ENCODE peak calls at places on chromosomes 1 and 21, in six cellular contexts. Q, A, C, R, V and Z are unnamed samples.

GRCh38 chr1:157124855-157125254 is 13.3 kb downstream of the ETV3 start:
- DNase-seq in Q (no peak), A (no peak), C (no peak), R (no peak), V (no peak), Z (no peak)

GRCh38 chr21:26164311-26164710 is 6.3 kb downstream of the APP start:
- DNase-seq in Q (peak; percentile 9), A (no peak), C (no peak), R (no peak), V (no peak), Z (no peak)

GRCh38 chr1:30579580-30579979 is 143.8 kb downstream of the MATN1 start:
- DNase-seq in Q (no peak), A (no peak), C (no peak), R (no peak), V (no peak), Z (no peak)

GRCh38 chr1:53614231-53615021 is 124.5 kb downstream of the GLIS1 start:
- DNase-seq in Q (no peak), A (no peak), C (no peak), R (no peak), V (no peak), Z (no peak)

GRCh38 chr1:3745590-3746381 is 6.5 kb upstream of the CCDC27 start:
- DNase-seq in Q (no peak), A (no peak), C (no peak), R (no peak), V (no peak), Z (no peak)

GRCh38 chr1:147640553-147641165 is 29.7 kb downstream of the ACP6 start:
- DNase-seq in Q (peak; percentile 53), A (peak; percentile 55), C (peak; percentile 34), R (peak; percentile 78), V (peak; percentile 77), Z (peak; percentile 72)

GRCh38 chr1:33298623-33299277 is 22.1 kb downstream of the A3GALT2 start:
- DNase-seq in Q (peak; percentile 29), A (peak; percentile 76), C (peak; percentile 74), R (peak; percentile 71), V (peak; percentile 78), Z (peak; percentile 69)

GRCh38 chr1:66182551-66183178 is 351.3 kb upstream of the SGIP1 start:
- DNase-seq in Q (no peak), A (no peak), C (no peak), R (peak; percentile 21), V (no peak), Z (no peak)

GRCh38 chr1:206982216-206982615 is 12.0 kb upstream of the FCAMR start:
- DNase-seq in Q (peak; percentile 39), A (peak; percentile 35), C (no peak), R (peak; percentile 19), V (peak; percentile 44), Z (peak; percentile 71)

GRCh38 chr1:16436946-16437474 is at the start of gene SPATA21:
- DNase-seq in Q (no peak), A (no peak), C (no peak), R (no peak), V (no peak), Z (no peak)

GRCh38 chr1:2819429-2819828 is 17.9 kb upstream of the TTC34 start:
- DNase-seq in Q (no peak), A (no peak), C (no peak), R (no peak), V (peak; percentile 11), Z (no peak)

GRCh38 chr1:59986736-59987310 is 60.2 kb upstream of the CYP2J2 start:
- DNase-seq in Q (no peak), A (no peak), C (no peak), R (no peak), V (no peak), Z (no peak)

GRCh38 chr1:48469616-48470500 is 2.1 kb downstream of the SPATA6 start:
- DNase-seq in Q (peak; percentile 64), A (peak; percentile 64), C (peak; percentile 75), R (peak; percentile 61), V (peak; percentile 67), Z (no peak)

GRCh38 chr1:172993640-172994039 is 57.1 kb downstream of the TNFSF18 start:
- DNase-seq in Q (no peak), A (no peak), C (no peak), R (no peak), V (no peak), Z (no peak)

GRCh38 chr21:36483095-36483494 is 3.2 kb upstream of the CLDN14 start:
- DNase-seq in Q (no peak), A (no peak), C (no peak), R (no peak), V (no peak), Z (no peak)

GRCh38 chr1:115463347-115463746 is 125.3 kb upstream of the NGF start:
- DNase-seq in Q (no peak), A (no peak), C (no peak), R (no peak), V (peak; percentile 48), Z (no peak)

GRCh38 chr1:68808351-68808750 is 311.5 kb upstream of the DEPDC1 start:
- DNase-seq in Q (no peak), A (no peak), C (no peak), R (no peak), V (no peak), Z (no peak)

GRCh38 chr1:109277434-109278204 is 5.3 kb downstream of the PSRC1 start:
- DNase-seq in Q (peak; percentile 79), A (peak; percentile 78), C (peak; percentile 74), R (peak; percentile 75), V (peak; percentile 79), Z (peak; percentile 83)

GRCh38 chr21:45542667-45543370 is 579 bp upstream of the SLC19A1 start:
- DNase-seq in Q (no peak), A (peak; percentile 25), C (peak; percentile 17), R (no peak), V (no peak), Z (peak; percentile 33)

GRCh38 chr1:95245029-95245428 is 11.0 kb downstream of the RWDD3 start:
- DNase-seq in Q (no peak), A (no peak), C (no peak), R (no peak), V (no peak), Z (no peak)

GRCh38 chr1:63903947-63904346 is 130.1 kb downstream of the ROR1 start:
- DNase-seq in Q (no peak), A (no peak), C (no peak), R (no peak), V (no peak), Z (no peak)

GRCh38 chr1:8992936-8993687 is 33.1 kb downstream of the SLC2A7 start:
- DNase-seq in Q (no peak), A (no peak), C (no peak), R (no peak), V (no peak), Z (no peak)
- TF ChIP-seq CTCF in Q (no peak), A (no peak), C (no peak), R (no peak), V (no peak), Z (no peak)

GRCh38 chr1:183675381-183675780 is 22.3 kb upstream of the APOBEC4 start:
- DNase-seq in Q (no peak), A (no peak), C (no peak), R (no peak), V (no peak), Z (no peak)

GRCh38 chr1:183673605-183674150 is 20.6 kb upstream of the APOBEC4 start:
- DNase-seq in Q (no peak), A (no peak), C (no peak), R (no peak), V (no peak), Z (no peak)

GRCh38 chr1:183675883-183676282 is 22.8 kb upstream of the APOBEC4 start:
- DNase-seq in Q (no peak), A (no peak), C (no peak), R (no peak), V (no peak), Z (no peak)

GRCh38 chr1:183676515-183677189 is 23.5 kb upstream of the APOBEC4 start:
- DNase-seq in Q (no peak), A (no peak), C (no peak), R (no peak), V (no peak), Z (no peak)

GRCh38 chr1:183674339-183674738 is 21.2 kb upstream of the APOBEC4 start:
- DNase-seq in Q (no peak), A (no peak), C (no peak), R (peak; percentile 18), V (peak; percentile 35), Z (no peak)
- H3K4me3 ChIP-seq in Q (no peak overlapping the region), A (no peak overlapping the region), C (no peak overlapping the region), R (no peak overlapping the region), V (no peak overlapping the region), Z (no peak overlapping the region)

GRCh38 chr1:227771326-227771725 is 36.1 kb downstream of the SNAP47 start:
- DNase-seq in Q (no peak), A (no peak), C (no peak), R (no peak), V (no peak), Z (no peak)

GRCh38 chr1:227770812-227771211 is 35.6 kb downstream of the SNAP47 start:
- DNase-seq in Q (no peak), A (no peak), C (no peak), R (no peak), V (no peak), Z (no peak)

GRCh38 chr1:227773558-227773957 is 38.3 kb downstream of the SNAP47 start:
- DNase-seq in Q (no peak), A (no peak), C (no peak), R (no peak), V (no peak), Z (no peak)

GRCh38 chr1:227769601-227770494 is 34.6 kb downstream of the SNAP47 start:
- DNase-seq in Q (no peak), A (no peak), C (no peak), R (no peak), V (no peak), Z (no peak)

DNA sequence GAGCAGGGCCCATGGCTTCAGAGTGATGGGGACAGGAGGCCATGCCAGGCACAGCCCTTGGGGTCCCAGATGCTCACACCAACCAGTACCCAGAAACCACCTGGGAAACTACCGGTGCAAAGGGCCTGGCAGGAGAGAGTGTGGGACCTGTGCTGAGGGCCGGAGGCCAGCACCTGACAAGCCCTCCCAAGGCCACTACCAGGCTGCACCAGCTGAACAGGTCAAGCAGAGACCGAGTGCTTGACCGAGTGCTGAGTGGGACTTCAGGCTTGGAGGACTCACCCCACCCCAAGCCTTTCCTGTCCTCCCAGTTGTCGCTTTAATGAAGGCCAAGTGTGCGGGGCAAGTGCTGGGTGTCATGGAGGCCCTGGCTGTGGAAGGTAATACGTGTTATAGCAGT is 36.5 kb downstream of the SNAP47 start:
- DNase-seq in Q (no peak), A (no peak), C (no peak), R (no peak), V (no peak), Z (no peak)
- H3K36me3 ChIP-seq in Q (peaks cover 18% of the 10 kb centered on the region), A (peaks cover 61% of the 10 kb centered on the region), C (peaks cover 39% of the 10 kb centered on the region), R (peaks cover 31% of the 10 kb centered on the region), V (peaks cover 22% of the 10 kb centered on the region), Z (no peaks in the 10 kb centered on the region)

DNA sequence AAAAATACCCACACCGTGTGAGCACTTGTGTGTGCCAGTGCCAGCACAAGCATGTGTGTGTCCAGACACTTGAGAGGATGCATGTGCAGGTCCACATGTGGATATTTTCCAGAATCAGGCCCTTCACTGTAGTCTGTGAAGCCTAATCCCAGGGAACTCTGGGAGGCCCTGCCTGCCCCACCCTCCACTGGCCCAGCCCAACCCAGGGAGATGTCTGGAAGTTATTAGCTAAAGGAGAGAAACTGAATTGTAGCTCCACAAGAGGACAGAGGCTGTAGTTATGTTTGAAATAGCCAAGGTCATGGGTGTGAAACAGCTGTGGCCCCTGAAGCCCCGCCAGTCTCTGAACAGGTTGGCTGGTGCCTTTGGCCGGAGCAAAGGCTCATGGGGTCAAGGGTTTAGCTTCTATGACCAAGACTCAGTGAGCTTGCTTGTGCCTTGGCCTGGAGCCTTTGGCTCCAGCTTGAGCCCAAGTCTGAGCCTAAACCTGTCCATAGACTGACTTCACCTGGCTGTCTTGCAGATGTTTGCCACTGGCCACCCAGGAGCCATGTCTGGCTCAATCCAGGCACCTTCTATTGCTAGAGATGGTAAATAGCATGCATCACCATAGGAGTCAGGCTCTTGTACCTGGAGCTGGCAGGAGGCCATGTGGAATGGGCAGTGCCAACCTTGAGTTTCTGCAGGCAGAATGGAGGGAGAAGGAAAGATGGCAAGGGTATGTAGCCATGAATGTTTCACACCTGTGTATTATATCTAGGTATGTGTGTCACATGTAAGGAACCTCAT is 69.9 kb downstream of the TMEM53 start:
- DNase-seq in Q (peak; percentile 45), A (no peak), C (no peak), R (no peak), V (no peak), Z (no peak)
- TF ChIP-seq CTCF in Q (no peak), A (no peak), C (no peak), R (no peak), V (no peak), Z (no peak)